ENCODE peak calls at places on chromosomes 4 and X, in ten cellular contexts. One of them, this sample, is unnamed. For H3K4me1, the result is how much of the 10 kb centered on the place peaks cover.

GRCh38 chrX:43973249-43973672 is at the start of gene NDP:
- DNase-seq in left ventricle myocardium inferior: no peak
- DNase-seq in CD8-positive, alpha-beta memory T cell: no peak
- DNase-seq in GM23338: peak
- DNase-seq in endodermal cell: peak
- DNase-seq in heart left ventricle: no peak
- DNase-seq in H9: no peak
- DNase-seq in Karpas-422: no peak
- DNase-seq in effector memory CD4-positive, alpha-beta T cell: no peak
- DNase-seq in stomach: no peak
- DNase-seq in this sample: no peak

GRCh38 chr4:145167884-145168283 is 12.5 kb downstream of the OTUD4 start:
- DNase-seq in GM23338: no peak
- DNase-seq in heart left ventricle: no peak
- DNase-seq in left ventricle myocardium inferior: no peak
- DNase-seq in Karpas-422: no peak
- DNase-seq in CD8-positive, alpha-beta memory T cell: no peak
- DNase-seq in endodermal cell: no peak
- DNase-seq in H9: no peak
- DNase-seq in effector memory CD4-positive, alpha-beta T cell: no peak
- DNase-seq in stomach: no peak
- DNase-seq in this sample: no peak

GRCh38 chr4:78032446-78032845 is 24.7 kb upstream of the FRAS1 start:
- DNase-seq in H9: peak
- DNase-seq in endodermal cell: no peak
- DNase-seq in stomach: no peak
- DNase-seq in GM23338: peak
- DNase-seq in effector memory CD4-positive, alpha-beta T cell: no peak
- DNase-seq in Karpas-422: no peak
- DNase-seq in heart left ventricle: no peak
- DNase-seq in left ventricle myocardium inferior: no peak
- DNase-seq in CD8-positive, alpha-beta memory T cell: no peak
- DNase-seq in this sample: no peak

GRCh38 chrX:110163488-110163887 is 154.4 kb downstream of the AMMECR1 start:
- DNase-seq in endodermal cell: peak
- DNase-seq in Karpas-422: no peak
- DNase-seq in H9: no peak
- DNase-seq in GM23338: no peak
- DNase-seq in effector memory CD4-positive, alpha-beta T cell: no peak
- DNase-seq in stomach: no peak
- DNase-seq in heart left ventricle: no peak
- DNase-seq in CD8-positive, alpha-beta memory T cell: no peak
- DNase-seq in left ventricle myocardium inferior: no peak
- DNase-seq in this sample: no peak

GRCh38 chr4:141746026-141746425 is 109.6 kb downstream of the IL15 start:
- DNase-seq in H9: no peak
- DNase-seq in stomach: no peak
- DNase-seq in endodermal cell: no peak
- DNase-seq in left ventricle myocardium inferior: no peak
- DNase-seq in effector memory CD4-positive, alpha-beta T cell: no peak
- DNase-seq in heart left ventricle: no peak
- DNase-seq in Karpas-422: no peak
- DNase-seq in GM23338: no peak
- DNase-seq in CD8-positive, alpha-beta memory T cell: no peak
- DNase-seq in this sample: no peak

GRCh38 chr4:177041356-177041755 is 248.6 kb upstream of the VEGFC start:
- DNase-seq in effector memory CD4-positive, alpha-beta T cell: no peak
- DNase-seq in GM23338: no peak
- DNase-seq in left ventricle myocardium inferior: no peak
- DNase-seq in heart left ventricle: no peak
- DNase-seq in stomach: no peak
- DNase-seq in CD8-positive, alpha-beta memory T cell: no peak
- DNase-seq in endodermal cell: no peak
- DNase-seq in H9: no peak
- DNase-seq in Karpas-422: no peak
- DNase-seq in this sample: no peak

GRCh38 chr4:97942137-97942536 is 201.1 kb downstream of the STPG2 start:
- DNase-seq in Karpas-422: no peak
- DNase-seq in heart left ventricle: no peak
- DNase-seq in stomach: no peak
- DNase-seq in GM23338: no peak
- DNase-seq in left ventricle myocardium inferior: no peak
- DNase-seq in effector memory CD4-positive, alpha-beta T cell: no peak
- DNase-seq in endodermal cell: no peak
- DNase-seq in CD8-positive, alpha-beta memory T cell: no peak
- DNase-seq in H9: no peak
- DNase-seq in this sample: no peak

GRCh38 chr4:83922419-83922818 is 386.5 kb downstream of the GPAT3 start:
- DNase-seq in left ventricle myocardium inferior: no peak
- DNase-seq in GM23338: peak
- DNase-seq in H9: peak
- DNase-seq in effector memory CD4-positive, alpha-beta T cell: no peak
- DNase-seq in endodermal cell: peak
- DNase-seq in Karpas-422: no peak
- DNase-seq in CD8-positive, alpha-beta memory T cell: no peak
- DNase-seq in stomach: no peak
- DNase-seq in heart left ventricle: no peak
- DNase-seq in this sample: no peak

DNA sequence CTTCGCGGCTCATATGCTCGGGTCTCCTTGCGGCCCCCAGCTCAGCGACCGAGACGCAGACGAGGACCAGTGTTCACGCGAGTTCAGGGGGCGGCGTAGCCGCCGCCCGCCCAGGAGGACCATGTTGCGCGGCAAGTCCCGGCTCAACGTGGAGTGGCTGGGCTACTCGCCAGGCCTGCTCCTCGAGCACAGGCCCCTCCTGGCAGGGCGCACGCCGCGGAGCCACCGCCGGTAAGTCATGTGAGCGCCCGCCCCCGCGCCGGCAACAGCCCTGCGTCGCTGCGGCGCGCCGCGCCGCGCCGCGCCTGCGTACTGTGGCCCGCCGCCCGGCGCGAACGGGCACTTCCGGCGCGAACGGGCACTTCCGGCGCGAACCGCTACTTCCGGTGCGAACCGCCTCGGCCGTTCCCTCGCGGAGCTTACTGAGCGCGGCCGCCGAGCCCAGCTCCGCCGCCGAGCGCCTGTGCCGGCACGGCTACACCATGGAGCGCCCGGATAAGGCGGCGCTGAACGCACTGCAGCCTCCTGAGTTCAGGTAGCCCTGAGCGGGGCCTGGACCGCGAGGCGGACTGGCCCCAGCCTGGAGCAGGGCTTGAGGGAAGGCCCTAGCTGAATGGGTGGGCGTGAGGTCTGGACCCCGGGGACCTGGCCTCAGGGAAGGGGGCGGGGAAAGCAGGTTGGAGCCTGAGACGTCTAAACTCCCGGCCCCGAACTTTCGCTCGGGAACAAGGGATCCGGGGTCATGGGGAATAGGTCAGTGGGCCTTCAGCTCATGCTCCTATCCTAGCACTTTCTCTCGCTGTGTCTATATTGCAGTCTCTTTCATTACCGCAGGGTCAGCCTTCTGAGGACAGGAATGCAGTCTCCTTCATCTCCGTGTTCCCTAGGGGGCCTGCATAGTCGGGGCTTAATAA is at the start of gene VMA21:
- DNase-seq in heart left ventricle: peak
- DNase-seq in effector memory CD4-positive, alpha-beta T cell: peak
- DNase-seq in CD8-positive, alpha-beta memory T cell: peak
- DNase-seq in stomach: peak
- DNase-seq in Karpas-422: peak
- DNase-seq in GM23338: peak
- DNase-seq in H9: peak
- DNase-seq in endodermal cell: peak
- DNase-seq in left ventricle myocardium inferior: peak
- DNase-seq in this sample: peak
- H3K4me1 ChIP-seq in heart left ventricle: under half
- H3K4me1 ChIP-seq in effector memory CD4-positive, alpha-beta T cell: under half
- H3K4me1 ChIP-seq in CD8-positive, alpha-beta memory T cell: half or more
- H3K4me1 ChIP-seq in stomach: under half
- H3K4me1 ChIP-seq in Karpas-422: under half
- H3K4me1 ChIP-seq in GM23338: under half
- H3K4me1 ChIP-seq in H9: under half
- H3K4me1 ChIP-seq in endodermal cell: under half
- H3K4me1 ChIP-seq in left ventricle myocardium inferior: under half
- H3K4me1 ChIP-seq in this sample: under half

GRCh38 chr4:43619219-43619618 is 726.7 kb downstream of the GRXCR1 start:
- DNase-seq in endodermal cell: no peak
- DNase-seq in heart left ventricle: no peak
- DNase-seq in H9: no peak
- DNase-seq in stomach: no peak
- DNase-seq in left ventricle myocardium inferior: no peak
- DNase-seq in Karpas-422: no peak
- DNase-seq in GM23338: no peak
- DNase-seq in effector memory CD4-positive, alpha-beta T cell: no peak
- DNase-seq in CD8-positive, alpha-beta memory T cell: no peak
- DNase-seq in this sample: no peak
- H3K4me1 ChIP-seq in endodermal cell: under half
- H3K4me1 ChIP-seq in heart left ventricle: under half
- H3K4me1 ChIP-seq in H9: under half
- H3K4me1 ChIP-seq in stomach: under half
- H3K4me1 ChIP-seq in left ventricle myocardium inferior: under half
- H3K4me1 ChIP-seq in Karpas-422: under half
- H3K4me1 ChIP-seq in GM23338: under half
- H3K4me1 ChIP-seq in effector memory CD4-positive, alpha-beta T cell: under half
- H3K4me1 ChIP-seq in CD8-positive, alpha-beta memory T cell: under half
- H3K4me1 ChIP-seq in this sample: under half

GRCh38 chr4:8207314-8207713 is 8.2 kb downstream of the SH3TC1 start:
- DNase-seq in heart left ventricle: no peak
- DNase-seq in H9: no peak
- DNase-seq in GM23338: no peak
- DNase-seq in Karpas-422: no peak
- DNase-seq in left ventricle myocardium inferior: no peak
- DNase-seq in effector memory CD4-positive, alpha-beta T cell: no peak
- DNase-seq in CD8-positive, alpha-beta memory T cell: no peak
- DNase-seq in stomach: no peak
- DNase-seq in endodermal cell: no peak
- DNase-seq in this sample: no peak

GRCh38 chr4:8204576-8205227 is 5.6 kb downstream of the SH3TC1 start:
- DNase-seq in endodermal cell: no peak
- DNase-seq in heart left ventricle: no peak
- DNase-seq in CD8-positive, alpha-beta memory T cell: no peak
- DNase-seq in effector memory CD4-positive, alpha-beta T cell: no peak
- DNase-seq in left ventricle myocardium inferior: no peak
- DNase-seq in GM23338: no peak
- DNase-seq in stomach: no peak
- DNase-seq in H9: no peak
- DNase-seq in Karpas-422: no peak
- DNase-seq in this sample: no peak

GRCh38 chr4:8203817-8204216 is 4.7 kb downstream of the SH3TC1 start:
- DNase-seq in GM23338: no peak
- DNase-seq in stomach: no peak
- DNase-seq in CD8-positive, alpha-beta memory T cell: no peak
- DNase-seq in left ventricle myocardium inferior: no peak
- DNase-seq in effector memory CD4-positive, alpha-beta T cell: no peak
- DNase-seq in Karpas-422: no peak
- DNase-seq in heart left ventricle: no peak
- DNase-seq in H9: no peak
- DNase-seq in endodermal cell: no peak
- DNase-seq in this sample: no peak

GRCh38 chr4:8205241-8205707 is 6.2 kb downstream of the SH3TC1 start:
- DNase-seq in H9: no peak
- DNase-seq in heart left ventricle: no peak
- DNase-seq in endodermal cell: no peak
- DNase-seq in GM23338: no peak
- DNase-seq in stomach: no peak
- DNase-seq in CD8-positive, alpha-beta memory T cell: no peak
- DNase-seq in left ventricle myocardium inferior: no peak
- DNase-seq in Karpas-422: no peak
- DNase-seq in effector memory CD4-positive, alpha-beta T cell: no peak
- DNase-seq in this sample: no peak

DNA sequence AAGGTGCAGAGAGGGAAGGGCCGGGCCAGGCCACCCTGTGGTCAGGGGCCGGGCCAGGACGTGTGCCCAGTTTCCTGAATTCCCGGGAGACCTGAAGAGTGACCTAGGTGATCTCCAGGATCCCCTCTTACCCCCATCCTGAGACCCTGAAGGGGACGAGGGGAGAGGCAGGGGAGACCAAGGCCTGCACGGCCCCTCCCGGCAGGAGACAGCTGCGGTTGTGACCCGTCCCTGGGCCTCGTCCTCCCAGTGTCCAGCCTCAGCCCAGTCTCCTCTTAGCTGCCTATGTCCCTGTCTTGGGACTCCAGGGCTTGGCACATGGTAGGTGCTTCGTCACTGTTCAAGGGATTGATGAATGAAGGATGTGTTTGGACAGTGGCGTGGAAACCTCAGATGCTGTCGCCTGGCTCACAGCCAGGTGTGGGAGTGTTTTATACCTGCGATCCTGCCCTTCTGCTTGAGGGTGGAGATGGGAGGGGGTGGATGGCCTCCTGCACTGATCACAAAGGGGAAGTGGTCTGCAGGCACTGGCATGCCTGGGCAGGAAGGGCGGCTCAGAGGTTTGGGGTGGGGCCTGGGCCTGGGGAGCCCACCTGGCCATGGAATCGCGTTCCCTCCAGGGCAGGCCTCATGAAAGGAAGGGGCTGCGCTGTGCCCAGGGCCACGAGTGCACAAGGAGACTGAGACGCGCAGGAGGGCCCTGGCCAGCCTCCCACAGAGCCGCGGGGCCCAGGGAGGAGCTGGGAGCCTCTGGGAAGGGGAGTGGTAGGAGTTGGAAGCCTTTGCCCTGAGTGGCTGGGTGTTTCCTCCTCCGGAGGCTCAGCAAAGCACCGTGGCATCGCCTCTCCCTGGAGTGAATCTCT is 6.9 kb downstream of the SH3TC1 start:
- DNase-seq in stomach: no peak
- DNase-seq in left ventricle myocardium inferior: no peak
- DNase-seq in Karpas-422: no peak
- DNase-seq in heart left ventricle: no peak
- DNase-seq in effector memory CD4-positive, alpha-beta T cell: no peak
- DNase-seq in GM23338: no peak
- DNase-seq in H9: no peak
- DNase-seq in CD8-positive, alpha-beta memory T cell: no peak
- DNase-seq in endodermal cell: no peak
- DNase-seq in this sample: no peak
- H3K4me1 ChIP-seq in stomach: under half
- H3K4me1 ChIP-seq in left ventricle myocardium inferior: under half
- H3K4me1 ChIP-seq in Karpas-422: under half
- H3K4me1 ChIP-seq in heart left ventricle: under half
- H3K4me1 ChIP-seq in effector memory CD4-positive, alpha-beta T cell: under half
- H3K4me1 ChIP-seq in GM23338: under half
- H3K4me1 ChIP-seq in H9: under half
- H3K4me1 ChIP-seq in CD8-positive, alpha-beta memory T cell: under half
- H3K4me1 ChIP-seq in endodermal cell: under half
- H3K4me1 ChIP-seq in this sample: under half

DNA sequence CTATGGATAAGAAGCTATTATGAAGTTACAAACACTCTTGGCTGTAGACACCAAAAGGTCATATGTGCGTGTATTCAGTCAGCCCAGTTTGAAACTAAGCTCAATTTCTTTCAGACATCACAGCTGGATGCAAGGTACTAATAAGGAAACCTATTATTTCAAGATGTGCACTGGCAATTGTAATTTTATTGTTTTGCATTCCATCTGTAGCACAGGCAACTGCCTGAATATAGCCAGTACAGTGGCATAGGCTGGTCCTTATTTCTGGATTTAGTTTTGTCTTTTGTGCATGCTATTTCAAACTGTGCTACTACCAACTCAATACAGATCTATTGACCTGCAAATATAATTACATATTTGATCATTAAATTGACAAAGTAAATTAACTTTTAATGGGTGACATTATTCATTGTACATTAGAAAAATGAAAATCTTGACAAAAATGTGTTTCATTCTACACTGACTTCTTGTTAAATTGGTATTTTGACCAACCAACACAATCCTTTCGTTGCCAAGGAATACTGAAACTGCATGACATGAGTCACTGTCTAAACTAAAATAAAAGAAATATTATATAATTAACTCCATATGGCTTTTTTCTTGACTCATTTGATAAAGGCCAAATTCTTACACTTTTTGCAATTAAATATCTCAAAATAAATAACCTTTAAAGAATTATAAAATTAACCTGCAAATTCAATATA is 594.3 kb upstream of the ADGRL3 start:
- DNase-seq in heart left ventricle: no peak
- DNase-seq in left ventricle myocardium inferior: no peak
- DNase-seq in Karpas-422: no peak
- DNase-seq in stomach: no peak
- DNase-seq in CD8-positive, alpha-beta memory T cell: no peak
- DNase-seq in endodermal cell: no peak
- DNase-seq in H9: no peak
- DNase-seq in GM23338: no peak
- DNase-seq in effector memory CD4-positive, alpha-beta T cell: no peak
- DNase-seq in this sample: no peak
- H3K4me1 ChIP-seq in heart left ventricle: under half
- H3K4me1 ChIP-seq in left ventricle myocardium inferior: under half
- H3K4me1 ChIP-seq in Karpas-422: under half
- H3K4me1 ChIP-seq in stomach: under half
- H3K4me1 ChIP-seq in CD8-positive, alpha-beta memory T cell: under half
- H3K4me1 ChIP-seq in endodermal cell: under half
- H3K4me1 ChIP-seq in H9: under half
- H3K4me1 ChIP-seq in GM23338: under half
- H3K4me1 ChIP-seq in effector memory CD4-positive, alpha-beta T cell: under half
- H3K4me1 ChIP-seq in this sample: under half

This sample was measured in right atrium auricular region.